ENCODE peak calls at places on chromosomes 3 and 15, in four cellular contexts. One of them, this sample, is unnamed.

GRCh38 chr15:74616996-74617395 is 1.4 kb downstream of the CLK3 start:
- DNase-seq in GM13976: no peak
- DNase-seq in activated B cell treated with CpG ODN at 0.5 μM for 24 hours: no peak
- DNase-seq in HFFc6: peak; percentile 42
- DNase-seq in this sample: no peak

GRCh38 chr3:126312326-126312725 is 44.9 kb downstream of the KLF15 start:
- DNase-seq in GM13976: no peak
- DNase-seq in activated B cell treated with CpG ODN at 0.5 μM for 24 hours: no peak
- DNase-seq in HFFc6: no peak
- DNase-seq in this sample: peak; percentile 42

GRCh38 chr3:40753371-40753770 is 228.6 kb downstream of the ZNF621 start:
- DNase-seq in GM13976: no peak
- DNase-seq in activated B cell treated with CpG ODN at 0.5 μM for 24 hours: no peak
- DNase-seq in HFFc6: no peak
- DNase-seq in this sample: no peak

GRCh38 chr15:51775967-51776816 is 24.8 kb downstream of the TMOD2 start:
- DNase-seq in GM13976: peak; percentile 53
- DNase-seq in activated B cell treated with CpG ODN at 0.5 μM for 24 hours: no peak
- DNase-seq in HFFc6: peak; percentile 16
- DNase-seq in this sample: no peak

GRCh38 chr3:152177757-152178156 is 91.0 kb upstream of the MBNL1 start:
- DNase-seq in GM13976: no peak
- DNase-seq in activated B cell treated with CpG ODN at 0.5 μM for 24 hours: no peak
- DNase-seq in HFFc6: no peak
- DNase-seq in this sample: no peak

GRCh38 chr3:10015476-10015904 is 10.7 kb upstream of the FANCD2 start:
- DNase-seq in GM13976: no peak
- DNase-seq in activated B cell treated with CpG ODN at 0.5 μM for 24 hours: no peak
- DNase-seq in HFFc6: peak; percentile 76
- DNase-seq in this sample: no peak

GRCh38 chr3:48655586-48655985 is 7.1 kb downstream of the CELSR3 start:
- DNase-seq in GM13976: peak; percentile 65
- DNase-seq in activated B cell treated with CpG ODN at 0.5 μM for 24 hours: no peak
- DNase-seq in HFFc6: no peak
- DNase-seq in this sample: no peak

GRCh38 chr15:32637704-32638103 is 3.8 kb upstream of the SCG5 start:
- DNase-seq in GM13976: no peak
- DNase-seq in activated B cell treated with CpG ODN at 0.5 μM for 24 hours: no peak
- DNase-seq in HFFc6: no peak
- DNase-seq in this sample: no peak

GRCh38 chr3:32454731-32455608 is 47.7 kb downstream of the CMTM6 start:
- DNase-seq in GM13976: no peak
- DNase-seq in activated B cell treated with CpG ODN at 0.5 μM for 24 hours: no peak
- DNase-seq in HFFc6: no peak
- DNase-seq in this sample: no peak

GRCh38 chr15:89442671-89443307 is 53.6 kb downstream of the RHCG start:
- DNase-seq in GM13976: peak; percentile 88
- DNase-seq in activated B cell treated with CpG ODN at 0.5 μM for 24 hours: peak; percentile 29
- DNase-seq in HFFc6: peak; percentile 15
- DNase-seq in this sample: no peak

GRCh38 chr3:126781889-126782491 is 78.0 kb downstream of the CHCHD6 start:
- DNase-seq in GM13976: no peak
- DNase-seq in activated B cell treated with CpG ODN at 0.5 μM for 24 hours: no peak
- DNase-seq in HFFc6: peak; percentile 61
- DNase-seq in this sample: no peak

GRCh38 chr15:66231421-66232266 is 21.9 kb downstream of the MEGF11 start:
- DNase-seq in GM13976: no peak
- DNase-seq in activated B cell treated with CpG ODN at 0.5 μM for 24 hours: no peak
- DNase-seq in HFFc6: no peak
- DNase-seq in this sample: no peak

GRCh38 chr3:109903100-109903499 is 565.8 kb upstream of the DPPA4 start:
- DNase-seq in GM13976: no peak
- DNase-seq in activated B cell treated with CpG ODN at 0.5 μM for 24 hours: no peak
- DNase-seq in HFFc6: no peak
- DNase-seq in this sample: no peak
- TF ChIP-seq CTCF in GM13976: no peak
- TF ChIP-seq CTCF in activated B cell treated with CpG ODN at 0.5 μM for 24 hours: no peak
- TF ChIP-seq CTCF in HFFc6: peak; percentile 21
- TF ChIP-seq CTCF in this sample: no peak

DNA sequence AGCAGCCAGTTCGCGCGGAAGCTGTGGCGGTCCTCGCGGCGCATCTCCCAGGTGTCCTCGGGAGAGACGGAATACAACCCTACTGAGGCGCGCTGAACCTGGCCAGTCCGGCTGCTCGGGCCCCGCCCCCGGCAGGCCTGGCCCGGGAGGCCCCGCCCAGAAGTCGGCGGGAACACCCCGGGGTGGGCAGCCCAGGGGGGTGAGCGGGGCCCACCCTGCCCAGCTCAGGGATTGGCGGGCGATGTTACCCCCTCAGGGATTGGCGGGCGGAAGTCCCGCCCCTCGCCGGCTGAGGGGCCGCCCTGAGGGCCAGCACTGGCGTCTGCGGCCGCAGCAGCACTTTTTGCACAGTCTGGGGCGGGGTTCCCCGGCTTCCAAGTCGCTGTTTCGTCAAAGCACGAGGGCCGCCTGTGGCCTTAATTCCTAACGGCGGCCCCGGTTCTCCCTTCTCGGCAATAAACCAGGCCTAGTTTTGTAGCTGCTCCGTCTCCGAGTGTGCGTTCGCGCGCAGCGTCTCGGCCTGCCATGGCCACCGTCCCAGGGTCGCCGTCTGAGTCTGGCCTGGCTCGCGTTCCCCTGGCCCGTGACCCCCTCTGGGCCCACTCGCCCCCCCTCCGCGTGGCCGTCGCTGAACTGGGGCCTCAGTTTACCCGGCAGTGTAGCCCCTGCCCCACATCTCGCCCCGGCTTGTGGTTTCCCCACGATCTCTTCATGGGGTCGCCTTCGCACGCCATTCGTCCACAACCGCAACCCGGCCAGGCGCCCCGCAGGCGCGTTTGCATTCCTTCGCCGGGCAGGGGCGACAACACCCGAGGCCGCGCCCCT is 30.0 kb downstream of the NBEAL2 start:
- DNase-seq in GM13976: peak; percentile 98
- DNase-seq in activated B cell treated with CpG ODN at 0.5 μM for 24 hours: peak; percentile 82
- DNase-seq in HFFc6: peak; percentile 81
- DNase-seq in this sample: peak; percentile 93
- TF ChIP-seq CTCF in GM13976: no peak
- TF ChIP-seq CTCF in activated B cell treated with CpG ODN at 0.5 μM for 24 hours: no peak
- TF ChIP-seq CTCF in HFFc6: peak; percentile 11
- TF ChIP-seq CTCF in this sample: peak; percentile 10

DNA sequence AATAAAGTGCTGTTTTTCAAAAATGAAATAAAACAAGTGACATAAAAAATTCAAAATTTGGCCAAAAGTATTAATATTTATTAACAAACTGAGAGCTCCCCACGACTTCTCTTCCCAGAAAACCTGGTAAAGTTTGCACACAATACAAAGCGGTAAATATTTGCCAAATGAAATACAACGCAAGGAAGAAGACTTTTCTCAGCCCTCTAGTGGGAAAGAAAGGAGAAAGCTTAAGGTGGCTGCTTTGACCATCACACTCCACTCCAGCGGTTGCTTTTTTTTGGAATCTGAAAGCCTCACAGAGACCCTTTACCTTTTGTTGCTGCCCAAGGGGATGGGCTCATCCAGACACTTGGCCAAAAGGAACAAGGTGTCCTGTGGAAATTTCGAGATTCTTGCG is 1.1 kb upstream of the GK5 start:
- DNase-seq in GM13976: no peak
- DNase-seq in activated B cell treated with CpG ODN at 0.5 μM for 24 hours: no peak
- DNase-seq in HFFc6: no peak
- DNase-seq in this sample: no peak
- TF ChIP-seq CTCF in GM13976: no peak
- TF ChIP-seq CTCF in activated B cell treated with CpG ODN at 0.5 μM for 24 hours: no peak
- TF ChIP-seq CTCF in HFFc6: peak; percentile 42
- TF ChIP-seq CTCF in this sample: peak; percentile 61

DNA sequence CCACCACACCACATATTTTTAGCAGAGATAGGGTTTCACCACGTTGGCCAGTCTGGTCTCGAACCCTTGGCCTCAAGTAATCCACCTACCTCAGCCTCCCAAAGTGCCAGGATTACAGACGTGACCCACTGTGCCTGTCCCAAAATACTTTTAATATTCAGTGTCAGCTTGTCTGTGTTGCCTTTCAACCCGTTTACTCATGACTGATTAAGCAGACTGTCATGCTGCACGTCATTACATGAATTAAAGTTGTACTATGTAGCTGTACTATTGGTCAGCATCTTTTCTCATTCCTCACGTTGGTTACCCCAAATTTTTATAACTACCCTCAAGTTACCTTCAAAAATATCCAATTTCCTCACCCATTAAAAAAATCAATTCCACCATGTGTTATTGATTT is 48.7 kb upstream of the GADL1 start:
- DNase-seq in GM13976: no peak
- DNase-seq in activated B cell treated with CpG ODN at 0.5 μM for 24 hours: no peak
- DNase-seq in HFFc6: no peak
- DNase-seq in this sample: no peak
- TF ChIP-seq CTCF in GM13976: no peak
- TF ChIP-seq CTCF in activated B cell treated with CpG ODN at 0.5 μM for 24 hours: no peak
- TF ChIP-seq CTCF in HFFc6: no peak
- TF ChIP-seq CTCF in this sample: no peak

This sample was measured in type B pancreatic cell.